ENCODE peak calls at places on chromosomes 16 and 17, in six cellular contexts. M, Y, L, C, K and T are unnamed samples.
A peak's percentile ranks its signal among the peaks of the same experiment; 100 is the strongest.

GRCh38 chr17:52178013-52178412 is 19.5 kb upstream of the CA10 start:
- DNase-seq in M (no peak), Y (no peak), L (no peak), C (no peak), K (no peak), T (no peak)

GRCh38 chr17:20992416-20992815 is 50.4 kb downstream of the USP22 start:
- DNase-seq in M (no peak), Y (no peak), L (no peak), C (no peak), K (no peak), T (no peak)

GRCh38 chr16:68707341-68708152 is 29.5 kb upstream of the CDH1 start:
- DNase-seq in M (no peak), Y (no peak), L (peak; percentile 17), C (peak; percentile 93), K (no peak), T (peak; percentile 43)

GRCh38 chr17:31444026-31444425 is 52.6 kb downstream of the RAB11FIP4 start:
- DNase-seq in M (no peak), Y (no peak), L (no peak), C (no peak), K (no peak), T (no peak)

GRCh38 chr16:1959269-1960039 is at the start of gene NDUFB10:
- DNase-seq in M (peak; percentile 79), Y (peak; percentile 88), L (peak; percentile 97), C (peak; percentile 95), K (peak; percentile 93), T (peak; percentile 97)

GRCh38 chr17:57776366-57776765 is 31.3 kb upstream of the CCDC182 start:
- DNase-seq in M (no peak), Y (no peak), L (no peak), C (peak; percentile 30), K (no peak), T (no peak)

GRCh38 chr16:73878616-73879015 is 418.0 kb upstream of the PSMD7 start:
- DNase-seq in M (no peak), Y (peak; percentile 65), L (no peak), C (no peak), K (peak; percentile 29), T (no peak)

GRCh38 chr16:86809458-86809955 is 231.2 kb downstream of the FOXL1 start:
- DNase-seq in M (no peak), Y (peak; percentile 27), L (no peak), C (peak; percentile 62), K (no peak), T (no peak)

GRCh38 chr17:8935194-8935593 is 30.3 kb downstream of the PIK3R5 start:
- DNase-seq in M (no peak), Y (no peak), L (no peak), C (no peak), K (no peak), T (peak; percentile 29)

GRCh38 chr17:78597923-78598545 is 20.8 kb upstream of the DNAH17 start:
- DNase-seq in M (no peak), Y (no peak), L (no peak), C (no peak), K (no peak), T (no peak)

GRCh38 chr17:83149761-83150251 is 70.4 kb downstream of the METRNL start:
- DNase-seq in M (no peak), Y (no peak), L (no peak), C (peak; percentile 42), K (no peak), T (no peak)

GRCh38 chr17:81028506-81028858 is 6.5 kb upstream of the BAIAP2 start:
- DNase-seq in M (no peak), Y (no peak), L (no peak), C (no peak), K (no peak), T (peak; percentile 13)

GRCh38 chr16:75584108-75584507 is 17.9 kb downstream of the GABARAPL2 start:
- DNase-seq in M (no peak), Y (no peak), L (no peak), C (no peak), K (no peak), T (no peak)

GRCh38 chr16:27169511-27170071 is 33.7 kb upstream of the KDM8 start:
- DNase-seq in M (no peak), Y (peak; percentile 10), L (no peak), C (peak; percentile 56), K (no peak), T (no peak)

GRCh38 chr16:2364638-2365210 is 24.2 kb upstream of the ABCA3 start:
- DNase-seq in M (no peak), Y (peak; percentile 31), L (no peak), C (no peak), K (no peak), T (no peak)

GRCh38 chr16:85564277-85565051 is 48.7 kb upstream of the GSE1 start:
- DNase-seq in M (no peak), Y (no peak), L (no peak), C (no peak), K (no peak), T (no peak)

GRCh38 chr16:64751906-64752305 is 370.0 kb downstream of the CDH11 start:
- DNase-seq in M (no peak), Y (no peak), L (no peak), C (no peak), K (no peak), T (no peak)

GRCh38 chr17:27573548-27573947 is 57.4 kb upstream of the LGALS9 start:
- DNase-seq in M (no peak), Y (no peak), L (no peak), C (no peak), K (no peak), T (no peak)

GRCh38 chr17:27572665-27573064 is 58.3 kb upstream of the LGALS9 start:
- DNase-seq in M (no peak), Y (no peak), L (no peak), C (peak; percentile 44), K (no peak), T (no peak)

GRCh38 chr17:27569884-27570577 is 61.0 kb upstream of the LGALS9 start:
- DNase-seq in M (no peak), Y (no peak), L (no peak), C (no peak), K (no peak), T (no peak)

GRCh38 chr17:27570578-27570914 is 60.4 kb upstream of the LGALS9 start:
- DNase-seq in M (no peak), Y (no peak), L (no peak), C (no peak), K (no peak), T (no peak)

GRCh38 chr17:27571563-27572129 is 59.3 kb upstream of the LGALS9 start:
- DNase-seq in M (no peak), Y (no peak), L (no peak), C (no peak), K (no peak), T (no peak)
- H3K4me1 ChIP-seq in M (no peaks in the 10 kb centered on the region), Y (peaks cover 7% of the 10 kb centered on the region), L (peaks cover 11% of the 10 kb centered on the region), C (peaks cover 25% of the 10 kb centered on the region), K (no peaks in the 10 kb centered on the region), T (peaks cover 42% of the 10 kb centered on the region)

DNA sequence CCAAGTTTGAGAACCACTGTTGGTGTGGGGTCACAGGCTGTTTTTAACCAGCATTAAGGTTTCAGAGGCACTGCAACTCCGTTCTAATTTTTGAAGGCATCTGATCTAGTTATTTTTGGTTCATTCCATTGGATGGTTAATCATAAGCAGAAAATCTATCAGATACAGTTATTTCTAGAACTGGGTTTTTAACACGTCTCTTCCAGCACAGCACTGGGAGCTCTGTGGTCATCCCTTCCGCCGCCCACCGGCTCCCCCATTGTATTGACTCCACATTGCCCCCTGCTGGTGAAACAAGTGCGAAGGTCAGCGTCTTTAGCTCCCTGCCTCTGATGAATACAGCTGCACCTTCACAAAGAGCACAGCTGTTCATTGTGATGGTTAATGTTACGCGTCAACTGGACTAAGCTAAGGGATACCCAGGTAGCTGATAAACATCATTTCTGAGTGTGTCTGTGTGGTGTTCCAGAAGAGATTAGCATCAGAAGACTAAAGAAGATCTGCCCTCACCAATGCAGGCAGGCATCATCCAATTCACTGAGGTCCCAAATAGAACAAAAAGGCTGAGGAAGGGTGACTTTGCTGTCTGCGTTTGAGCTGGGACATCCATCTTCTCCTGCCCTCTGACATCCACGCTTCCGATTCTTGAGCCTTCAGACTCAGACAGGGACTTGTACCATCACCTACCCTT is 8.5 kb downstream of the CCL18 start:
- DNase-seq in M (peak; percentile 57), Y (peak; percentile 58), L (peak; percentile 77), C (peak; percentile 95), K (peak; percentile 59), T (peak; percentile 46)
- TF ChIP-seq CTCF in M (peak; percentile 35), Y (peak; percentile 82), L (peak; percentile 83), C (peak; percentile 96), K (peak; percentile 71), T (peak; percentile 65)

GRCh38 chr16:87840462-87840978 is 28.8 kb downstream of the SLC7A5 start:
- DNase-seq in M (no peak), Y (no peak), L (no peak), C (no peak), K (no peak), T (peak; percentile 21)

GRCh38 chr16:87841608-87842208 is 27.6 kb downstream of the SLC7A5 start:
- DNase-seq in M (no peak), Y (no peak), L (no peak), C (no peak), K (no peak), T (no peak)

GRCh38 chr16:87837627-87838289 is 31.5 kb downstream of the SLC7A5 start:
- DNase-seq in M (no peak), Y (no peak), L (no peak), C (no peak), K (no peak), T (peak; percentile 20)

GRCh38 chr16:87838643-87839541 is 30.4 kb downstream of the SLC7A5 start:
- DNase-seq in M (no peak), Y (no peak), L (no peak), C (no peak), K (no peak), T (no peak)

GRCh38 chr16:87839542-87840461 is 29.5 kb downstream of the SLC7A5 start:
- DNase-seq in M (no peak), Y (peak; percentile 13), L (no peak), C (no peak), K (no peak), T (no peak)
- H3K36me3 ChIP-seq in M (no peaks in the 10 kb centered on the region), Y (peaks cover 2% of the 10 kb centered on the region), L (peaks cover 94% of the 10 kb centered on the region), C (peaks cover 99% of the 10 kb centered on the region), K (no peaks in the 10 kb centered on the region), T (no peaks in the 10 kb centered on the region)

GRCh38 chr17:229945-230235 is 48.4 kb upstream of the DOC2B start:
- DNase-seq in M (no peak), Y (no peak), L (no peak), C (no peak), K (no peak), T (no peak)
- H3K4me1 ChIP-seq in M (no peaks in the 10 kb centered on the region), Y (peaks cover 36% of the 10 kb centered on the region), L (no peaks in the 10 kb centered on the region), C (no peaks in the 10 kb centered on the region), K (no peaks in the 10 kb centered on the region), T (peaks cover 4% of the 10 kb centered on the region)

GRCh38 chr17:67359960-67360817 is 6.2 kb downstream of the PSMD12 start:
- DNase-seq in M (no peak), Y (peak; percentile 29), L (peak; percentile 41), C (peak; percentile 78), K (no peak), T (no peak)
- TF ChIP-seq CTCF in M (no peak), Y (peak; percentile 15), L (peak; percentile 68), C (peak; percentile 71), K (peak; percentile 38), T (peak; percentile 20)

GRCh38 chr17:4086041-4086483 is 56.8 kb downstream of the ZZEF1 start:
- DNase-seq in M (no peak), Y (no peak), L (no peak), C (no peak), K (no peak), T (no peak)
- H3K36me3 ChIP-seq in M (peaks cover 5% of the 10 kb centered on the region), Y (peaks cover 43% of the 10 kb centered on the region), L (no peaks in the 10 kb centered on the region), C (peaks cover 78% of the 10 kb centered on the region), K (peaks cover 75% of the 10 kb centered on the region), T (peaks cover 50% of the 10 kb centered on the region)

GRCh38 chr17:14057591-14057990 is 11.7 kb upstream of the COX10 start:
- DNase-seq in M (no peak), Y (no peak), L (no peak), C (no peak), K (no peak), T (no peak)
- H3K4me1 ChIP-seq in M (no peaks in the 10 kb centered on the region), Y (peaks cover 16% of the 10 kb centered on the region), L (no peaks in the 10 kb centered on the region), C (no peaks in the 10 kb centered on the region), K (peaks cover 2% of the 10 kb centered on the region), T (no peaks in the 10 kb centered on the region)